ENCODE peak calls at places on chromosome 20, in five cellular contexts. F, Q, P, O and N are unnamed samples.

GRCh38 chr20:14331671-14332070 is 5.7 kb downstream of the FLRT3 start:
- DNase-seq in F (no peak), Q (no peak), P (no peak), O (no peak), N (no peak)

GRCh38 chr20:50645253-50646068 is 45.9 kb downstream of the RIPOR3 start:
- DNase-seq in F (peak; percentile 80), Q (no peak), P (peak; percentile 41), O (peak; percentile 100), N (peak; percentile 77)

GRCh38 chr20:61684583-61685235 is 381.0 kb downstream of the TAF4 start:
- DNase-seq in F (no peak), Q (no peak), P (no peak), O (no peak), N (no peak)

GRCh38 chr20:35539756-35540212 is 2.1 kb upstream of the ERGIC3 start:
- DNase-seq in F (no peak), Q (peak; percentile 70), P (peak; percentile 85), O (peak; percentile 97), N (no peak)

GRCh38 chr20:20815711-20816455 is 103.4 kb upstream of the RALGAPA2 start:
- DNase-seq in F (no peak), Q (no peak), P (no peak), O (no peak), N (no peak)

GRCh38 chr20:18613553-18613952 is 25.7 kb downstream of the DTD1 start:
- DNase-seq in F (no peak), Q (no peak), P (no peak), O (no peak), N (no peak)

GRCh38 chr20:50788045-50788867 is 6.6 kb upstream of the BCAS4 start:
- DNase-seq in F (peak; percentile 51), Q (no peak), P (peak; percentile 70), O (peak; percentile 83), N (no peak)

GRCh38 chr20:48015136-48015925 is 230.1 kb upstream of the SULF2 start:
- DNase-seq in F (no peak), Q (no peak), P (no peak), O (no peak), N (no peak)

GRCh38 chr20:51456511-51457280 is 85.8 kb downstream of the NFATC2 start:
- DNase-seq in F (peak; percentile 88), Q (no peak), P (peak; percentile 52), O (peak; percentile 78), N (no peak)

GRCh38 chr20:34525709-34526416 is 9.6 kb downstream of the DYNLRB1 start:
- DNase-seq in F (peak; percentile 93), Q (no peak), P (peak; percentile 19), O (peak; percentile 98), N (no peak)

GRCh38 chr20:4243071-4243470 is 227.7 kb upstream of the RNF24 start:
- DNase-seq in F (no peak), Q (no peak), P (peak; percentile 49), O (no peak), N (no peak)

GRCh38 chr20:63641792-63642517 is 11.3 kb downstream of the STMN3 start:
- DNase-seq in F (peak; percentile 79), Q (peak; percentile 48), P (peak; percentile 92), O (peak; percentile 90), N (peak; percentile 97)

GRCh38 chr20:62571667-62572344 is 70.5 kb upstream of the SLCO4A1 start:
- DNase-seq in F (peak; percentile 35), Q (no peak), P (peak; percentile 70), O (peak; percentile 41), N (no peak)

GRCh38 chr20:4740774-4741431 is 19.2 kb downstream of the PRND start:
- DNase-seq in F (peak; percentile 32), Q (no peak), P (peak; percentile 49), O (peak; percentile 60), N (peak; percentile 90)

GRCh38 chr20:35568645-35569044 is 26.8 kb downstream of the ERGIC3 start:
- DNase-seq in F (peak; percentile 16), Q (no peak), P (peak; percentile 37), O (peak; percentile 78), N (no peak)

GRCh38 chr20:760751-761417 is 7.4 kb downstream of the SLC52A3 start:
- DNase-seq in F (peak; percentile 47), Q (no peak), P (peak; percentile 83), O (peak; percentile 52), N (peak; percentile 59)

GRCh38 chr20:17810847-17811604 is 111.3 kb downstream of the BANF2 start:
- DNase-seq in F (no peak), Q (no peak), P (no peak), O (no peak), N (no peak)

GRCh38 chr20:45508068-45508886 is 7.1 kb downstream of the SPINT3 start:
- DNase-seq in F (no peak), Q (no peak), P (no peak), O (peak; percentile 22), N (no peak)
- TF ChIP-seq YY1 in F (no peak), Q (no peak), P (no peak), O (no peak), N (no peak)

DNA sequence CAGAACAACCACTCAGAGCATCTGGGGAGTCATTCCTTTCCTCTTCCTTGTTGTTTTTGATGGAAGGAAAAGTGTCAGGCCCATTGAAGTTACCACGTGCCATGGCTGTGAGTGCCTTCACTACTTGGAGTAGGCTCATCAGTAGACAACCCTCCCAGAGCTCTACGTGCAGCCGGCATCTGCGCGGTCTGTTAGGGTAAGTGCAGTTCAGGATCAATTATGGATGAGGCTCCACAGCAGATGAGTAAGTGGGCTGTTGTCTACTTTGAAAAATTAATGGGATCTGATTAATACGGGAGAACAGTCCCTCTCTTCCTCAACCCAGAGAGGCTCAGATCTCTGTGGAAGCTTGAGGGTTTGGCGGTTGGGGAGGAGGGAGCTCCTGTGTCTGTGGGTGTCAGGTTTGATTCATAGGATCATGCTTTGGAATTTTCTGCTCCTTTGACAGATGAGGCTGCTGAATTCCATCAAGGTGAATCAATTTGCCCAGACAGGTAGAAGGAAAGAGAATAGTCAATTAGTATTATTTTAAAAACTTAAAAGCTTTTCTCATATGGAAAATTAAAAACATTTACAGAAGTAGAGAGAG is 93.8 kb upstream of the TOX2 start:
- DNase-seq in F (no peak), Q (no peak), P (no peak), O (no peak), N (no peak)
- TF ChIP-seq SP1 in F (no peak), Q (no peak), P (no peak), O (no peak), N (no peak)

GRCh38 chr20:37736132-37736531 is 42.3 kb downstream of the CTNNBL1 start:
- DNase-seq in F (no peak), Q (no peak), P (no peak), O (no peak), N (no peak)
- TF ChIP-seq YY1 in F (no peak), Q (no peak), P (no peak), O (no peak), N (no peak)

GRCh38 chr20:57048027-57048869 is 218.2 kb downstream of the BMP7 start:
- DNase-seq in F (no peak), Q (no peak), P (peak; percentile 66), O (peak; percentile 35), N (peak; percentile 79)
- TF ChIP-seq SP1 in F (no peak), Q (no peak), P (no peak), O (no peak), N (no peak)

GRCh38 chr20:24672886-24673677 is 203.7 kb downstream of the SYNDIG1 start:
- DNase-seq in F (no peak), Q (no peak), P (no peak), O (no peak), N (no peak)
- TF ChIP-seq YY1 in F (no peak), Q (no peak), P (no peak), O (no peak), N (no peak)

DNA sequence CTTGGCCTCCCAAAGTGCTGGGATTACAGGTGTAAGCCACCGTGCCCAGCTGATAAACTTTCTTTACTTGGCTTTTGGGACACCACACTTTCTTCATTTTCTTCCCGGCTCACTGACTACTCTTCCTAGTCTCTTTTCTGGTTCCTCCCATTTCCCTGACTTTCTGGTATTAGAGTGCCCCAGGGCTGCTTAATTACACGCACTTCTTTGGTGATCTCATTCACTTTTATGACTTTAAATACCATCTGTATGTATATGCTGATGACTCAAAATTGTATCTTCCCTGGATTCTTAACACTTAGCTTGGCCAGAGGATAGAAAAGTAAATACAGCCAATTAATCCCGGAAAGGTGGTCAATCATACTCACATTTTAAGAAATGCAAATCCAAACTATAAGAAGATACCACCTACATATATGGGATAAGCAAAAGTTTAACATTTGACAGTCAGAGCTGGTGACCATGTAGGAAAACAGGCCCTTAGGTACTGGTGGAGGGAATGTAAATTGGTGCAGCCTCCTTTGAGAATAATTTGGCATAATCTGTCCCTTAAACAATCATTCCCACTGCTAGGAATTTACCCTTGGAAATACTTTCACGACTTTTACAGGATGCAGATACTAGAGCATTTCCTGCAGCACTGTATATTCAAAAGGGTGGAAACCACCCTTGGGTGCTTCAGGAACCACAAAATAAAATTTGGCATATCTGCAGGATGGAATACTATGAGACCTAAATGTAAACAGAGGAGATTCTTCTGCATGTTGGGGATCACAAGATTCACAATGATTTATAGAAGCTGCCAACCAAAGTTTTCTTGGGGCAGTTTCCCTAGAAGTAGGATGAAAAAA is 9.4 kb upstream of the NANP start:
- DNase-seq in F (no peak), Q (no peak), P (no peak), O (no peak), N (no peak)
- TF ChIP-seq SP1 in F (no peak), Q (no peak), P (no peak), O (no peak), N (no peak)

DNA sequence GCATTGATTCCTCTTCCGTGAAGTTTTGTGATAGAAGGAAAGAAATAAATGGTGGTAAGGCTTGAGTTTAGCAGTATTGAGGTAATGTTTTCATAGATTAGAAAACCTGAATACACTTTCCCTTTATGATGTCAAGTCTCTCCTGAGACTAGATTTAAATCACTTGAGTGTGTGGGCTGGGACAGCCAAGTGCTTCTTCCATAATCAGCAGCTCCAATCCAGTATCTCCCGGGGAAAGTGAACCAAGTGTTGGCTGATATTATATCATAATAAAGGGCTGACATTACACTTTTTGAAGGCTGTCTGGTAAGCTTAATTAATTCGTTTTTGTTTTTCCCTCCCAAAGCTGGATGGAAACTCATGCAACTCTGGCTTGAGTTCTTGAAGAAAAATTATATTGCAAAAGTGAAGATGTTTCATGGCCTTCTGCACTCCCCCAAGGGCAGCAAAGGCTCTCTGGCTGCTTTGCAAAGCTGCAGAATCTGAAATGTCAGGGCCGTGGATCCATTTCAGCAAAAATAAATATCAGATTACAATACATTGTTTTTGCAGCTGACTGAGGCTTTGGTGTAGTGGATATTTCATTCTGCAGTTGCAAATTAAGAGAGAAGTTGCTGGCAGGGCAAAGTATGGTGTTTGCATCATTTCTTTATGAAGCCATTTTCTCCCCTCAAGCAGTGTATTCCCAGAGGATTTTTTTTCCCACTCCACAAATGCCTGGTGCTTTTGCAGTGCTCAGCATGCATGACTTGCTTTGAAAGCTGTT is 101.2 kb downstream of the MKKS start:
- DNase-seq in F (no peak), Q (no peak), P (no peak), O (no peak), N (no peak)
- TF ChIP-seq YY1 in F (no peak), Q (no peak), P (no peak), O (no peak), N (no peak)

DNA sequence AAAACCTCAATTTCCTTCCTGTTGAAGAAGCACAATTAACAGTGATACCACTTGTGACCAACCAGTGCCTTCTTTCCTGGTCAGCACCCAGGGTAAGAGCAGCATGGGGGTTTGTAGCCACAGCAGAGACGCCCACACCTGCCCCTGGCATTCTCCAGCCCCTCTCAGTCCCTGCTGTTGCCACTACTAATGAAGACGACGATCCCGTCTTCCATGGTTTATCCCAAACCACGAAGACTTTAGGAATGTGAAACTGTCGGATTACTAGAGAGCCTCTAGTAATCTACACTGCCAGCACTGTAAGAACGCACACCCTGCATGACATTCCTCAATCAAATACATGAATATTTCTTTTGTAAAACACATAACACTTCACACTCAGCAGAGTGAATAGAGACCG is 60.0 kb downstream of the GINS1 start:
- DNase-seq in F (no peak), Q (no peak), P (no peak), O (no peak), N (no peak)
- TF ChIP-seq SP1 in F (no peak), Q (no peak), P (no peak), O (no peak), N (no peak)